ENCODE peak calls at places on chromosome 6, in seven cellular contexts. B is RPMI7951, S is EL, I is NCI-H1417 treated with DMSO at 0.1 percent for 48 hours, O is T-helper 9 cell, K is GM03348, Q is fibroblast of lung. N is an unnamed sample.

GRCh38 chr6:11096109-11096508 is 2.5 kb downstream of the SMIM13 start:
- DNase-seq in B (peak), S (peak), I (no peak), O (no peak), K (peak), Q (peak), N (peak)

GRCh38 chr6:150987371-150987828 is 121.9 kb downstream of the MTHFD1L start:
- DNase-seq in B (no peak), S (no peak), I (no peak), O (no peak), K (no peak), Q (no peak), N (peak)

GRCh38 chr6:110020888-110021287 is 42.8 kb downstream of the GPR6 start:
- DNase-seq in B (no peak), S (no peak), I (no peak), O (no peak), K (no peak), Q (no peak), N (no peak)

GRCh38 chr6:5087389-5087788 is 2.2 kb downstream of the PPP1R3G start:
- DNase-seq in B (no peak), S (no peak), I (no peak), O (no peak), K (no peak), Q (no peak), N (no peak)

GRCh38 chr6:153231048-153231635 is 100.1 kb upstream of the RGS17 start:
- DNase-seq in B (peak), S (peak), I (no peak), O (no peak), K (peak), Q (peak), N (peak)

GRCh38 chr6:53466257-53466656 is 78.6 kb downstream of the GCLC start:
- DNase-seq in B (no peak), S (peak), I (no peak), O (no peak), K (no peak), Q (peak), N (peak)

GRCh38 chr6:116877743-116878142 is 701 bp downstream of the RFX6 start:
- DNase-seq in B (no peak), S (no peak), I (no peak), O (no peak), K (no peak), Q (no peak), N (peak)

GRCh38 chr6:148723484-148723883 is 23.3 kb upstream of the UST start:
- DNase-seq in B (no peak), S (peak), I (no peak), O (no peak), K (peak), Q (peak), N (peak)

GRCh38 chr6:84768442-84769174 is 4.2 kb upstream of the TBX18 start:
- DNase-seq in B (peak), S (peak), I (no peak), O (no peak), K (no peak), Q (no peak), N (no peak)

GRCh38 chr6:56529594-56530191 is 113.0 kb downstream of the DST start:
- DNase-seq in B (no peak), S (peak), I (no peak), O (no peak), K (no peak), Q (peak), N (no peak)

GRCh38 chr6:164827537-164827936 is 481.9 kb downstream of the C6orf118 start:
- DNase-seq in B (no peak), S (no peak), I (peak), O (no peak), K (no peak), Q (peak), N (peak)

GRCh38 chr6:142167071-142167470 is 20.0 kb downstream of the VTA1 start:
- DNase-seq in B (no peak), S (no peak), I (no peak), O (no peak), K (no peak), Q (peak), N (no peak)

GRCh38 chr6:151325075-151326050 is 66.0 kb downstream of the ZBTB2 start:
- DNase-seq in B (peak), S (peak), I (no peak), O (peak), K (peak), Q (peak), N (peak)

GRCh38 chr6:47792216-47792733 is 10.4 kb downstream of the OPN5 start:
- DNase-seq in B (no peak), S (no peak), I (no peak), O (no peak), K (no peak), Q (no peak), N (no peak)

GRCh38 chr6:33980176-33980805 is 165.6 kb downstream of the GRM4 start:
- DNase-seq in B (no peak), S (no peak), I (no peak), O (no peak), K (no peak), Q (no peak), N (no peak)

GRCh38 chr6:53799340-53799739 is 4.5 kb downstream of the LRRC1 start:
- DNase-seq in B (no peak), S (no peak), I (no peak), O (no peak), K (no peak), Q (no peak), N (no peak)

GRCh38 chr6:74731204-74731603 is 474.6 kb downstream of the COL12A1 start:
- DNase-seq in B (peak), S (peak), I (no peak), O (no peak), K (no peak), Q (peak), N (peak)

GRCh38 chr6:42441059-42441471 is 10.7 kb downstream of the TRERF1 start:
- DNase-seq in B (no peak), S (no peak), I (no peak), O (no peak), K (peak), Q (peak), N (no peak)

GRCh38 chr6:169156108-169156821 is 97.4 kb downstream of the THBS2 start:
- DNase-seq in B (no peak), S (no peak), I (no peak), O (no peak), K (no peak), Q (peak), N (no peak)

GRCh38 chr6:144131248-144131709 is 19.0 kb upstream of the STX11 start:
- DNase-seq in B (peak), S (peak), I (no peak), O (no peak), K (peak), Q (peak), N (peak)

GRCh38 chr6:81237226-81237625 is 515.3 kb downstream of the TENT5A start:
- DNase-seq in B (no peak), S (no peak), I (no peak), O (no peak), K (no peak), Q (no peak), N (no peak)

GRCh38 chr6:47379328-47379727 is 69.6 kb upstream of the TNFRSF21 start:
- DNase-seq in B (no peak), S (no peak), I (no peak), O (no peak), K (no peak), Q (peak), N (no peak)

GRCh38 chr6:109483744-109484075 is 691 bp upstream of the ZBTB24 start:
- DNase-seq in B (no peak), S (no peak), I (no peak), O (no peak), K (no peak), Q (no peak), N (no peak)

GRCh38 chr6:150939399-150939798 is 73.9 kb downstream of the MTHFD1L start:
- DNase-seq in B (no peak), S (no peak), I (no peak), O (no peak), K (no peak), Q (no peak), N (no peak)

GRCh38 chr6:18216411-18216810 is 47.9 kb downstream of the DEK start:
- DNase-seq in B (peak), S (peak), I (no peak), O (no peak), K (peak), Q (peak), N (peak)

GRCh38 chr6:122798099-122798641 is 9.1 kb downstream of the SMPDL3A start:
- DNase-seq in B (peak), S (peak), I (no peak), O (no peak), K (peak), Q (peak), N (peak)

GRCh38 chr6:136751991-136752390 is 40.3 kb downstream of the MAP3K5 start:
- DNase-seq in B (no peak), S (no peak), I (no peak), O (no peak), K (no peak), Q (no peak), N (no peak)

GRCh38 chr6:63066053-63066704 is 145.1 kb upstream of the FKBP1C start:
- DNase-seq in B (no peak), S (no peak), I (no peak), O (no peak), K (no peak), Q (no peak), N (peak)

GRCh38 chr6:138590796-138591709 is 91.8 kb upstream of the NHSL1 start:
- DNase-seq in B (peak), S (peak), I (peak), O (peak), K (peak), Q (peak), N (peak)

GRCh38 chr6:163926642-163927041 is 512.1 kb downstream of the QKI start:
- DNase-seq in B (peak), S (no peak), I (no peak), O (no peak), K (peak), Q (peak), N (no peak)

GRCh38 chr6:62345962-62346689 is 60.1 kb upstream of the KHDRBS2 start:
- DNase-seq in B (no peak), S (no peak), I (no peak), O (no peak), K (no peak), Q (no peak), N (no peak)

GRCh38 chr6:79631800-79632172 is 657 bp downstream of the SH3BGRL2 start:
- DNase-seq in B (no peak), S (no peak), I (no peak), O (no peak), K (no peak), Q (no peak), N (no peak)

N was measured in PC-3.